ENCODE peak calls at places on chromosomes 13 and 19, in six cellular contexts. J is H1, B is IMR-90, Z is fibroblast of mammary gland, F is pancreas, D is fibroblast of pulmonary artery. I is an unnamed sample.

GRCh38 chr13:46403851-46404731 is 17.0 kb upstream of the RUBCNL start:
- DNase-seq in J (no peak), B (no peak), Z (no peak), F (no peak), D (no peak), I (no peak)

GRCh38 chr19:17843428-17843827 is 4.4 kb downstream of the JAK3 start:
- DNase-seq in J (no peak), B (no peak), Z (no peak), F (no peak), D (no peak), I (no peak)

GRCh38 chr19:19618384-19619051 is at the start of gene PBX4:
- DNase-seq in J (peak; percentile 99), B (peak; percentile 82), Z (peak; percentile 82), F (peak; percentile 95), D (peak; percentile 83), I (peak; percentile 77)

GRCh38 chr13:22173605-22174004 is 502.7 kb downstream of the FGF9 start:
- DNase-seq in J (no peak), B (peak; percentile 90), Z (peak; percentile 49), F (no peak), D (no peak), I (no peak)

GRCh38 chr19:38190061-38190460 is 34.0 kb downstream of the DPF1 start:
- DNase-seq in J (no peak), B (no peak), Z (peak; percentile 6), F (no peak), D (no peak), I (no peak)

GRCh38 chr19:10454267-10454666 is 33.9 kb downstream of the PDE4A start:
- DNase-seq in J (peak; percentile 85), B (peak; percentile 18), Z (peak; percentile 19), F (no peak), D (no peak), I (no peak)

GRCh38 chr19:36849701-36850645 is 703 bp upstream of the ZNF345 start:
- DNase-seq in J (peak; percentile 84), B (peak; percentile 89), Z (peak; percentile 89), F (peak; percentile 87), D (peak; percentile 93), I (peak; percentile 90)

GRCh38 chr19:56687036-56687435 is 15.5 kb upstream of the ZNF835 start:
- DNase-seq in J (no peak), B (no peak), Z (no peak), F (no peak), D (no peak), I (no peak)

GRCh38 chr19:31555634-31556215 is 206.5 kb upstream of the TSHZ3 start:
- DNase-seq in J (no peak), B (no peak), Z (no peak), F (no peak), D (no peak), I (no peak)
- TF ChIP-seq CTCF in J (peak; percentile 3), B (no peak), Z (no peak), F (no peak), D (no peak), I (no peak)

GRCh38 chr19:51318687-51319675 is 7.5 kb downstream of the IGLON5 start:
- DNase-seq in J (no peak), B (no peak), Z (no peak), F (no peak), D (no peak), I (no peak)
- H3K4me3 ChIP-seq in J (no peak overlapping the region), B (no peak overlapping the region), Z (no peak overlapping the region), F (no peak overlapping the region), D (no peak overlapping the region), I (no peak overlapping the region)

DNA sequence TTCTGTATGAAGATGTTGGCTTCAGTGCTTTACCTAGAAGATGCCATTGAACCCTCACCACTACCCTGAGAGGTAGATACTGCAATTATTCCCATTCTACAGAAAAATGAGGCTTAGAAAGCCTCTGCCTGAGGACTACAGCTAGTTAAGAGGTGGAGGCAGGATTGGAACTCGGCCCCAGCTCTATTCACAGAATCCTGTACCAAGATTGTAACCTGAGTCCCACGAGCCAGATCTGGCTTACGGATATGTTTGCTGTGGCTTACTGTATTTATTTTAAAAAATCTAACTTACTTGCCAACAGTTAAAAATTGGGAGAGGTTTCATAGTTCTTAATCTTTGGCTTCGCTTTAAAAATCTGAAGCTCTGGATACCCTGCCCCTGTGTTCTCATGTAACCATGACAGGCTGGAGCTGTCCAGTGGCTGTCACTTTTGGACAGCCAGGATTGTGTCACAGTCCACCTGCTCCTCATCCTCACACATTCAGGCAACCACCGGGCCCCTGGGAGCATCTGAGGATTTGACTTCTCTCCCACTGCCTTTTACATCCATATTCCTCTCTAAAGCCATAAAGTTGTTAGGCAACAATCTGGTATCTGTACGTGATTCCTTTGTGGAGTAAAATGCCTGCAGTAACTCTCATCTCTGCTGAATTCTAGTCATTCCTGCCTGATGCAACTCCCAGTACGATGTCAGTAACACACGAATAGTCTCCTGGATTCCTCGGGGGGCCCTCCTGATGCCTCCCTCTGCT is 160.8 kb upstream of the SERP2 start:
- DNase-seq in J (no peak), B (peak; percentile 77), Z (peak; percentile 26), F (no peak), D (peak; percentile 69), I (no peak)
- TF ChIP-seq CTCF in J (no peak), B (no peak), Z (no peak), F (no peak), D (no peak), I (no peak)

DNA sequence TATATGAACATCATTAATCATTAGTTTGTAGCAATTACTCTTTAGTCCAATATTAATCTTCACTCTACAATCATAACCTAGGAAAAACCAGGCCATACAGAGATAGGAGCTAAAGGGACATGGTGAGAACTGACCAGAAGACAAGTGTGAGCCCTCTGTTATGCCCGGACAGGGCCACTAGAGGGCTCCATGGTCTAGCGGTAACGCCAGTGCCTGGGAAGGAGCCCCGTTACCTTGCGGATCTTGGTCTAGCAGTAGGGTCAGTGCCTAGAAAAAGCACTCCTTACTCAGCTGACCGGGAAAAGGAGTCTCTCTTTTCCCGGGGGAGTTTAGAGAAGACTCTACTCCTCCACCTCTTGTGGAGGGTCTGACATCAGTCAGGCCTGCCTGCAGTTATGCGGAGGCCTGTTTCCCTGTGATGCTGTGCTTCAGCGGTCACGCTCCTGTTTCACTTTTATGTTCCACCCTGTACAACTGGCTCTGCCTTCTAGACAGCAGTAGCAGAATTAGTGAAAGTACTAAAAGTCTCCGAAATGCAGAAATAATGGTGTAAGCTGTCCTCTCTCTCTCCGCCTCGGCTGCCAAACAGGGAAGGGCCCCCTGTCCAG is 13.8 kb downstream of the OR7D4 start:
- DNase-seq in J (peak; percentile 74), B (peak; percentile 54), Z (peak; percentile 62), F (peak; percentile 86), D (peak; percentile 75), I (peak; percentile 57)
- H3K4me3 ChIP-seq in J (no peak overlapping the region), B (peak overlapping the region; percentile 17), Z (peak overlapping the region; percentile 15), F (no peak overlapping the region), D (peak overlapping the region; percentile 37), I (no peak overlapping the region)

GRCh38 chr19:21508198-21508597 is 2.8 kb downstream of the ZNF429 start:
- DNase-seq in J (no peak), B (no peak), Z (no peak), F (no peak), D (no peak), I (no peak)

DNA sequence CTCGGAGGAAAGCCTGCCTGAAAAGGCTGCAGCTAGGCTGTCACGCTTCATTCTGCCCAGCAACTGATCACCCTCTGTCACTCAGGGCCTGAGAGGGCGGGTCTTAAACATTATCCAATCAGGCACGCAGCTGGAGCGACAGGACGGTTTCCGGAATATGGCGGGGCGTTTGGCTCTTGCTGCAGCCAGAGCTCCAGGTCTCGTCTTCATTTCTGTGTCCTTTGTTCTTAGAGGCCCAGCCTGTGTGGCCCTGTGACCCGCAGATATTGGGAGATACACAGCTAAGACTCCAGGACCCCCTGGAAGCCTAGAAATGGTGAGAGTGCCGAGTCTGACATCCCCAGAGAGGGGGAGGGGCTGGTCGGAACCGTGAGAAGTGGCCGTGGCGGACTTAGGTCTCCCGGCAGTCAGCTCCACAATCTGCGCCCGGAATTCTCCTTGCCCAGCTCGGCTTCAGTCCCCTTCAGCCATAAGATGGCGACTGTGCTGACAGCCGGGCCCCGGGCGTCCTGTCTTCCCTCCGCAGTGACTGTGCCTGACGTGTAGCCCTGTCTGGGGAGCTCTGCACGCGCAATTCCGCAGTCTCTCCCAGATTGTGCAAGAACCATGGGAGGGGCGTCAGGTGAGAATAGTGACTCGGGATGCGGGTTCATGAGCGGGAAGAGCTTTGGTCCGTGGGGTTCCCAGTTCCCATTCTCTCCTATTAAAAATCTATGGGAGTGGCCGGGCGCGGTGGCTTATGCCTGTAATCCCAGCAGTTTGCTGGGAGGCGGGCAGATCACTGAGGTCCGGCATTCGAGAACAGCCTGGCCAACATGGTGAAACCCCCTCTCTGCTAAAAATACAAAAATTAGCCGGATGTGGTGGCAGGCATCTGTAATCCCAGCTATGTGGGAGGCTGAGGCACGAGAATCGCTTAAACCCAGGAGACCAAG is at the start of gene ZNF429:
- DNase-seq in J (peak; percentile 88), B (peak; percentile 92), Z (peak; percentile 91), F (peak; percentile 86), D (peak; percentile 94), I (peak; percentile 91)
- TF ChIP-seq CTCF in J (no peak), B (peak; percentile 5), Z (no peak), F (no peak), D (no peak), I (no peak)

GRCh38 chr19:41426952-41427646 is at the start of gene B3GNT8:
- DNase-seq in J (peak; percentile 88), B (peak; percentile 34), Z (peak; percentile 51), F (peak; percentile 82), D (peak; percentile 63), I (peak; percentile 79)

GRCh38 chr19:41424335-41425173 is 2.6 kb downstream of the B3GNT8 start:
- DNase-seq in J (no peak), B (no peak), Z (no peak), F (no peak), D (no peak), I (no peak)

GRCh38 chr19:41425174-41426115 is 1.7 kb downstream of the B3GNT8 start:
- DNase-seq in J (no peak), B (no peak), Z (no peak), F (no peak), D (no peak), I (no peak)

GRCh38 chr19:41427647-41428480 is 690 bp upstream of the B3GNT8 start:
- DNase-seq in J (peak; percentile 68), B (no peak), Z (no peak), F (peak; percentile 65), D (no peak), I (peak; percentile 54)

DNA sequence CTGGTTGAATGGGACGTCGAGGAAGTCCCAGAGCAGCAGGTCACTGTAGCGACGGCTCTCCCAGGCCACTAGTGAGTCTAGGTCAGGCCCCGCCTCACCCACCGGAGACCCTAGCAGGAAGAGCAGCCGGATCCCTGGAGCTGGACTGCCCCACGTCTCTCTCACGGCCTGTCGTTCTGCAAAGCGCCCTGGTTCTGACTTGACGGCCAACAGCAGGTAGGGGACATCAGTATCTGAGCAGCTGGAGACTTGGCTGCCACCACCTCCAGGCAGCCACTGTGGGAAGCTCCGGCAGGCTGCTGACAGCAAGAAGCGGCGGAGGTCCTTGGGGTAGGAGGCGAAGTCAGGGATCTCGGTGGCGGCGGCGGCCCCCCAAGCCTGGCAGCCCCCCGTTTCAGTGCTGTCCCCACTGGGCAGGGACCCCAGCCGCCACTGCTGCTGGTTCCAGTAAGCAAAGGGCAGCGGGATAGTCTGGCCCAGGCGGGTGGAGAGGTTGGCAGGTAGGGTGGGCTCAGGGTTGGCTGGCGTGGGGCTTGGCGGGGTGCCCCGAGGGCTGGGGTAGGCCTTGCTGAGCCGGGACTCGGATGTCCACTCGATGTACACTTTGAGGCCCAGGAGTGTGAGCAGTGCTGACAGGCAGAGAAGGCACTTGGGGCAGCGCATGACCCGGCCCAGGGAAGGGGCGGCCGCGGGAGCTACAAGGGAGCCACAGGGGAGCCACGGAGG is 895 bp downstream of the B3GNT8 start:
- DNase-seq in J (no peak), B (no peak), Z (no peak), F (peak; percentile 67), D (no peak), I (no peak)
- H3K4me3 ChIP-seq in J (no peak overlapping the region), B (no peak overlapping the region), Z (no peak overlapping the region), F (no peak overlapping the region), D (peak overlapping the region; percentile 55), I (peak overlapping the region; percentile 42)

I was measured in uterus.